ENCODE peak calls at places on chromosome 13, in nine cellular contexts. One of them, this sample, is unnamed.

GRCh38 chr13:98150836-98151489 is 8.1 kb downstream of the FARP1 start:
- DNase-seq in islet precursor cell: no peak
- DNase-seq in psoas muscle: no peak
- DNase-seq in pons: no peak
- DNase-seq in right lobe of liver: no peak
- DNase-seq in stimulated activated CD8-positive, alpha-beta memory T cell treated with anti-CD3 and anti-CD28 coated beads, Interleukin-2, amount 100 ng/mL, for 48 hours: no peak
- DNase-seq in H1: no peak
- DNase-seq in ELR: no peak
- DNase-seq in NCI-H226: no peak
- DNase-seq in this sample: no peak

GRCh38 chr13:66506979-66507378 is 723.2 kb downstream of the PCDH9 start:
- DNase-seq in islet precursor cell: no peak
- DNase-seq in H1: no peak
- DNase-seq in pons: no peak
- DNase-seq in NCI-H226: no peak
- DNase-seq in stimulated activated CD8-positive, alpha-beta memory T cell treated with anti-CD3 and anti-CD28 coated beads, Interleukin-2, amount 100 ng/mL, for 48 hours: no peak
- DNase-seq in right lobe of liver: no peak
- DNase-seq in ELR: no peak
- DNase-seq in psoas muscle: no peak
- DNase-seq in this sample: no peak

GRCh38 chr13:43411741-43412140 is 375.0 kb downstream of the ENOX1 start:
- DNase-seq in NCI-H226: no peak
- DNase-seq in pons: peak
- DNase-seq in islet precursor cell: no peak
- DNase-seq in psoas muscle: peak
- DNase-seq in right lobe of liver: no peak
- DNase-seq in stimulated activated CD8-positive, alpha-beta memory T cell treated with anti-CD3 and anti-CD28 coated beads, Interleukin-2, amount 100 ng/mL, for 48 hours: no peak
- DNase-seq in ELR: no peak
- DNase-seq in H1: no peak
- DNase-seq in this sample: peak

GRCh38 chr13:21069561-21070004 is 8.2 kb upstream of the LATS2 start:
- DNase-seq in stimulated activated CD8-positive, alpha-beta memory T cell treated with anti-CD3 and anti-CD28 coated beads, Interleukin-2, amount 100 ng/mL, for 48 hours: no peak
- DNase-seq in psoas muscle: no peak
- DNase-seq in NCI-H226: peak
- DNase-seq in H1: no peak
- DNase-seq in pons: no peak
- DNase-seq in ELR: peak
- DNase-seq in islet precursor cell: peak
- DNase-seq in right lobe of liver: no peak
- DNase-seq in this sample: no peak

GRCh38 chr13:66665991-66666390 is 564.1 kb downstream of the PCDH9 start:
- DNase-seq in pons: peak
- DNase-seq in NCI-H226: no peak
- DNase-seq in stimulated activated CD8-positive, alpha-beta memory T cell treated with anti-CD3 and anti-CD28 coated beads, Interleukin-2, amount 100 ng/mL, for 48 hours: no peak
- DNase-seq in H1: no peak
- DNase-seq in right lobe of liver: no peak
- DNase-seq in psoas muscle: peak
- DNase-seq in islet precursor cell: peak
- DNase-seq in ELR: peak
- DNase-seq in this sample: peak

GRCh38 chr13:87497426-87497825 is 173.7 kb upstream of the SLITRK5 start:
- DNase-seq in islet precursor cell: no peak
- DNase-seq in stimulated activated CD8-positive, alpha-beta memory T cell treated with anti-CD3 and anti-CD28 coated beads, Interleukin-2, amount 100 ng/mL, for 48 hours: no peak
- DNase-seq in pons: no peak
- DNase-seq in ELR: no peak
- DNase-seq in NCI-H226: no peak
- DNase-seq in right lobe of liver: no peak
- DNase-seq in psoas muscle: no peak
- DNase-seq in H1: no peak
- DNase-seq in this sample: no peak

GRCh38 chr13:31835932-31836331 is 96.6 kb downstream of the RXFP2 start:
- DNase-seq in islet precursor cell: no peak
- DNase-seq in ELR: peak
- DNase-seq in pons: no peak
- DNase-seq in H1: no peak
- DNase-seq in stimulated activated CD8-positive, alpha-beta memory T cell treated with anti-CD3 and anti-CD28 coated beads, Interleukin-2, amount 100 ng/mL, for 48 hours: no peak
- DNase-seq in right lobe of liver: no peak
- DNase-seq in psoas muscle: no peak
- DNase-seq in NCI-H226: peak
- DNase-seq in this sample: no peak

GRCh38 chr13:25783480-25784081 is 268.2 kb downstream of the SHISA2 start:
- DNase-seq in pons: no peak
- DNase-seq in ELR: no peak
- DNase-seq in stimulated activated CD8-positive, alpha-beta memory T cell treated with anti-CD3 and anti-CD28 coated beads, Interleukin-2, amount 100 ng/mL, for 48 hours: no peak
- DNase-seq in psoas muscle: no peak
- DNase-seq in right lobe of liver: no peak
- DNase-seq in NCI-H226: no peak
- DNase-seq in islet precursor cell: no peak
- DNase-seq in H1: no peak
- DNase-seq in this sample: no peak

GRCh38 chr13:42957881-42958280 is 34.2 kb downstream of the EPSTI1 start:
- DNase-seq in stimulated activated CD8-positive, alpha-beta memory T cell treated with anti-CD3 and anti-CD28 coated beads, Interleukin-2, amount 100 ng/mL, for 48 hours: no peak
- DNase-seq in pons: no peak
- DNase-seq in islet precursor cell: no peak
- DNase-seq in H1: no peak
- DNase-seq in ELR: no peak
- DNase-seq in NCI-H226: no peak
- DNase-seq in right lobe of liver: no peak
- DNase-seq in psoas muscle: no peak
- DNase-seq in this sample: no peak

GRCh38 chr13:52921194-52921593 is 72.8 kb upstream of the PCDH8 start:
- DNase-seq in NCI-H226: no peak
- DNase-seq in H1: no peak
- DNase-seq in pons: peak
- DNase-seq in ELR: no peak
- DNase-seq in psoas muscle: no peak
- DNase-seq in right lobe of liver: no peak
- DNase-seq in stimulated activated CD8-positive, alpha-beta memory T cell treated with anti-CD3 and anti-CD28 coated beads, Interleukin-2, amount 100 ng/mL, for 48 hours: no peak
- DNase-seq in islet precursor cell: no peak
- DNase-seq in this sample: peak

This sample was measured in globus pallidus.